ENCODE peak calls at places on chromosomes 3 and 15, in six cellular contexts. W is hepatocyte, V is AG04450, T is AG10803, O is GM06990, L is mucosa of descending colon. G is an unnamed sample.

GRCh38 chr3:174253221-174253620 is 605.9 kb upstream of the NAALADL2 start:
- DNase-seq in L (no peak), V (no peak), O (no peak), T (no peak), W (no peak), G (no peak)

GRCh38 chr15:59330649-59331048 is 42.0 kb downstream of the MYO1E start:
- DNase-seq in V (no peak), T (no peak), O (no peak), W (no peak), L (no peak), G (no peak)

GRCh38 chr3:141266797-141267555 is 35.4 kb downstream of the PXYLP1 start:
- DNase-seq in O (no peak), T (no peak), W (no peak), L (no peak), V (no peak), G (no peak)

GRCh38 chr15:63640146-63640545 is 43.0 kb downstream of the FBXL22 start:
- DNase-seq in T (peak), L (no peak), W (no peak), O (no peak), V (no peak), G (no peak)

GRCh38 chr15:78340243-78341056 is at the start of gene CRABP1:
- DNase-seq in O (no peak), V (no peak), T (no peak), L (no peak), W (peak), G (no peak)

GRCh38 chr3:184377374-184377773 is 633 bp downstream of the THPO start:
- DNase-seq in L (no peak), O (no peak), V (no peak), W (no peak), T (no peak), G (no peak)

GRCh38 chr3:195715583-195716266 is 5.1 kb upstream of the MUC20 start:
- DNase-seq in O (no peak), V (no peak), T (no peak), L (peak), W (peak), G (no peak)

GRCh38 chr15:34271493-34271892 is 46.7 kb downstream of the EMC4 start:
- DNase-seq in W (peak), O (no peak), L (no peak), V (peak), T (peak), G (no peak)

GRCh38 chr15:81087121-81087520 is 46.9 kb upstream of the CFAP161 start:
- DNase-seq in W (no peak), V (no peak), L (no peak), O (no peak), T (peak), G (no peak)

GRCh38 chr15:61186905-61187865 is 41.9 kb downstream of the RORA start:
- DNase-seq in O (no peak), V (no peak), W (no peak), L (no peak), T (peak), G (peak)

GRCh38 chr15:77831989-77832388 is 199.3 kb upstream of the LINGO1 start:
- DNase-seq in V (no peak), O (no peak), L (no peak), W (no peak), T (no peak), G (peak)

GRCh38 chr3:29140706-29141105 is 140.2 kb upstream of the RBMS3 start:
- DNase-seq in L (no peak), O (no peak), T (peak), W (peak), V (no peak), G (no peak)

GRCh38 chr3:159989973-159990846 is 1.6 kb downstream of the IL12A start:
- DNase-seq in V (no peak), L (no peak), O (no peak), T (no peak), W (no peak), G (no peak)

GRCh38 chr3:148162132-148162531 is 535.6 kb upstream of the AGTR1 start:
- DNase-seq in O (no peak), L (no peak), T (no peak), W (no peak), V (no peak), G (no peak)

GRCh38 chr3:27357665-27358258 is 11.4 kb downstream of the NEK10 start:
- DNase-seq in V (no peak), W (peak), O (peak), T (peak), L (peak), G (no peak)

GRCh38 chr15:84570164-84570692 is 30.6 kb upstream of the ZSCAN2 start:
- DNase-seq in V (no peak), L (peak), O (peak), W (peak), T (peak), G (peak)

GRCh38 chr3:197749315-197749600 is 425 bp upstream of the FYTTD1 start:
- DNase-seq in O (no peak), T (peak), W (peak), V (no peak), L (peak), G (no peak)

GRCh38 chr15:36818260-36818659 is 238.8 kb downstream of the CDIN1 start:
- DNase-seq in L (no peak), V (no peak), T (no peak), W (no peak), O (no peak), G (no peak)

GRCh38 chr15:37520882-37521281 is 413.6 kb upstream of the TMCO5A start:
- DNase-seq in L (no peak), O (no peak), V (no peak), W (no peak), T (no peak), G (no peak)

GRCh38 chr3:197591816-197592215 is 36.0 kb upstream of the BDH1 start:
- DNase-seq in O (no peak), L (no peak), W (no peak), V (no peak), T (no peak), G (no peak)

GRCh38 chr3:150247456-150247855 is 160.6 kb upstream of the TSC22D2 start:
- DNase-seq in O (no peak), L (no peak), T (no peak), V (no peak), W (no peak), G (no peak)

GRCh38 chr15:66701422-66702034 is 508 bp upstream of the SMAD6 start:
- DNase-seq in W (no peak), O (peak), T (no peak), V (no peak), L (peak), G (peak)

GRCh38 chr15:45458746-45459403 is 63.7 kb downstream of the SLC30A4 start:
- DNase-seq in O (no peak), L (peak), W (peak), V (no peak), T (peak), G (no peak)

GRCh38 chr3:150097588-150097890 is 126.8 kb upstream of the PFN2 start:
- DNase-seq in T (peak), W (no peak), O (no peak), L (no peak), V (no peak), G (no peak)

GRCh38 chr3:69294014-69294771 is 91.7 kb downstream of the FRMD4B start:
- DNase-seq in V (no peak), L (no peak), T (peak), O (peak), W (peak), G (no peak)

GRCh38 chr15:74904190-74904805 is 2.4 kb downstream of the FAM219B start:
- DNase-seq in W (no peak), L (no peak), V (no peak), T (no peak), O (no peak), G (no peak)

GRCh38 chr3:148911173-148911572 is 46.1 kb downstream of the CPA3 start:
- DNase-seq in W (peak), T (no peak), O (no peak), V (no peak), L (no peak), G (no peak)

GRCh38 chr15:66862111-66862815 is 160.2 kb downstream of the SMAD6 start:
- DNase-seq in L (no peak), V (no peak), W (no peak), T (peak), O (no peak), G (no peak)

GRCh38 chr15:72934006-72934405 is 118.3 kb upstream of the NEO1 start:
- DNase-seq in W (no peak), V (no peak), T (peak), O (no peak), L (no peak), G (no peak)

GRCh38 chr3:182565916-182566524 is 227.3 kb upstream of the ATP11B start:
- DNase-seq in L (no peak), W (no peak), V (no peak), T (no peak), O (no peak), G (no peak)

GRCh38 chr15:93943607-93944006 is 287.8 kb upstream of the MCTP2 start:
- DNase-seq in V (no peak), T (peak), O (no peak), W (peak), L (no peak), G (no peak)

GRCh38 chr15:71189723-71190122 is 74.5 kb downstream of the THSD4 start:
- DNase-seq in T (no peak), W (no peak), O (no peak), V (no peak), L (no peak), G (no peak)

GRCh38 chr3:156677536-156677935 is 3.1 kb downstream of the TIPARP start:
- DNase-seq in W (no peak), V (no peak), L (no peak), T (no peak), O (no peak), G (no peak)

GRCh38 chr3:132228923-132229322 is 88.3 kb upstream of the ACP3 start:
- DNase-seq in O (no peak), L (no peak), V (no peak), W (no peak), T (no peak), G (no peak)

GRCh38 chr15:48330045-48330840 is 986 bp upstream of the DUT start:
- DNase-seq in W (no peak), T (peak), O (no peak), L (no peak), V (no peak), G (no peak)

GRCh38 chr15:48332642-48333034 is 1.4 kb downstream of the DUT start:
- DNase-seq in T (no peak), V (no peak), O (no peak), W (no peak), L (no peak), G (no peak)

GRCh38 chr15:48331796-48332641 is 790 bp downstream of the DUT start:
- DNase-seq in L (peak), T (peak), W (peak), V (no peak), O (peak), G (peak)

GRCh38 chr15:48333553-48333952 is 2.3 kb downstream of the DUT start:
- DNase-seq in O (no peak), V (no peak), W (no peak), T (no peak), L (no peak), G (no peak)

DNA sequence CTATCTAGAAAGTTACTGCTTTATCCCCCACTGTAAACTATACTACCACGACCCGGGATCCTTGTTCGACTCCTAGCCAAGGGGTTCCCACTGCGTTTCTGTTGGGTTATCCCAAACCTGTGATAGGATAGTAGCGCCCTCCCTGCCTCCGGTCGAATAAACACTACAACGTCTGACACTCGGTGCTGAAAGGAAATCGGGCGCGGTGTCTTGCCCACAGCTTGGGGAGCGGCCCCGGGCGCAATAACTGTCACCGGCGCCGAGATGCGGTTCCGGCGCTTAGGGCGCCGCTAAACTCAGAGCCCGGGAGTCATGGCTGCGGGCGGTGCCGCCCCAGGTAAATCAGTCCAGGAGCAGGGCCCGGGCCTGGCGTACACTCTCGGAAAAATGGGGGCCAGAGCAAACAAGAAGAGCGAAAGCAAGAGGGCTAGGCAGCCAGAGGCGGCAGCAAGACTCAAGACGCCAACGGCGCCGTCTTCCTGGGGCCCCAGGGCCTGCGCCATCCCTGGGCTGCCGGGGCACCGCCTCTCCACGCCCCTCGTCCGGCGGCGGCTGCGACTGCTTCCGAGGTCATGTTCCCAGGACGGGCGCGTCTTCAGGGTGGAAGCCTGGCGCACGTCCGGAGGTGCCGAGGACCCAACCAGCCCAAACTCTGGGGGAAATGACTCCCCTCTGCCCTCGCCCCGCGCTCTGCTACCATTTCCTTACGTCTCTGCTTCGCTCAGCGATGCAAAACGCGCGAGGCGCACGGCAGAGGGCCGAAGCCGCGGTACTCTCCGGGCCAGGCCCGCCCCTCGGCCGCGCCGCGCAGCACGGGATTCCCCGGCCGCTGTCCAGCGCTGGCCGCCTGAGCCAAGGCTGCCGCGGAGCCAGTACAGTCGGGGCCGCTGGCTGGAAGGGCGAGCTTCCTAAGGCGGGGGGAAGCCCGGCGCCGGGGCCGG is at the start of gene DUT:
- DNase-seq in O (peak), T (peak), L (peak), V (peak), W (peak), G (peak)
- TF ChIP-seq CTCF in O (no peak), T (peak), L (no peak), V (peak), W (peak), G (no peak)

DNA sequence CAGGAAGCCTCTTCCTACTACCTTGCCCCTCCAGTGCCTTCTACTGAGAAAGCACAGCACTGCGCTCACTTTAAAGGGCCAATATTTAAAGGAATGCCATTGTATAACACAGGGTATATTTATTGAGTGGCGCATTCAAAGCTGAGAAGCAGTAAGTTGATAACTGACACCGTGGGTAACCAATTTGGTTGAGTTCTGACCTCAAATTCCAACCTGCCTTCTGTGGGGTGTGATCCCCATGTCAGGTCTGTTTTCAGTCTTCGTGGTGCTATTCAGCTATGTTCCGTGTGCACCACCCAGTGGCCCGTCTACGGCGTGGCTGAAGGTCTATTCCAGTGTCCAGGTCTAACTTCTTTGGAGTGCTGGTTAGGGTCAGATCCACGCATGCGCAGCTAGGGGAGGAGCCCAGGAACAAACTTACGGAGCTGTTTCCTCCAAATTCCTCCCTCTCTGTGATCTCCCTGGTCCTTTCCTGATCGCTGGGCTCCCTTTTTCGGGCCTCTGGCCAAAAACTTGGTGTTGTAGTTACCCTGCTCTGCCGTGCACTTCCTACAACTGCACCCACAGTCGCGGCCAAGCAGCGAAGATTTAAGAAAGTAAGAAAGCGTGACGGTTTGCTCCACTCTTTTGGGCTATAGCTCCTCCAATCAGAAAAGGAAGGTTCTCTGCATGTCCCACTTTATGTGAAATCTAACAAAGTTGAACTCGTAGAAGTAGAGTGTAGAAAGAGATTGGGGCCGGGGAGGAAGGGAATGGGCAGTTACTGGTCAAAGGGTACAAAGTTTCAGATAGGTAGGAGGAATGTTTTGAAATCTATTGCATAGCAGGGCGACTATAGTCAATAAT is 7.7 kb downstream of the LRRC2 start:
- DNase-seq in W (peak), T (peak), V (peak), O (peak), L (peak), G (peak)
- H3K4me3 ChIP-seq in W (peak), T (peak), V (peak), O (peak), L (no peak), G (peak)

DNA sequence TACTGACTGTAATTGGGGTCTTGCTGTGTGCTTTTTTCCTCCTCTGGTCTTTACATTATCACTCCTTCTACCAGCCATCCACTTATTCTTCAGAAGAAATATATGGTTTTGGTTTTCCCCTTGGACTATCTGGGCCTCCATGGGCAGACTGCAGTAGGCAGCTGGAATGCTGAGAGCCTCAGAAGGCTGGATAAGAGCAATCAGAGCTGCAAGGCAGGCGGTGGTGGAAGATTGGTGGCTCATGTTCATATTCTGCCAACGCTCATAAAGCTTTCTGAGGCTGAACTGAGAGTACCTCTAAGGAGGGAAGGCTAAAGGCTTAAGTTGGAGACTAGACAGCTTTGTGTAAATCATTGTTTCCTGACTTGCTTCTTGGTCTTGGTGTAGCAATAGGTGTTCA is 5.7 kb upstream of the RPLP1 start:
- DNase-seq in V (no peak), O (no peak), L (no peak), W (no peak), T (no peak), G (no peak)
- TF ChIP-seq CTCF in V (no peak), O (no peak), L (no peak), W (no peak), T (no peak), G (no peak)

GRCh38 chr3:85259748-85260147 is 301.0 kb downstream of the CADM2 start:
- DNase-seq in L (no peak), T (no peak), V (no peak), W (no peak), O (no peak), G (no peak)
- H3K4me3 ChIP-seq in L (no peak), T (no peak), V (no peak), W (no peak), O (no peak), G (no peak)

GRCh38 chr15:52765779-52766178 is 24.4 kb downstream of the ONECUT1 start:
- DNase-seq in W (no peak), T (peak), V (no peak), L (no peak), O (no peak), G (no peak)
- TF ChIP-seq CTCF in W (peak), T (peak), V (peak), L (no peak), O (no peak), G (no peak)

GRCh38 chr3:23129062-23129461 is 74.1 kb upstream of the UBE2E2 start:
- DNase-seq in V (no peak), T (no peak), W (no peak), L (no peak), O (no peak), G (no peak)
- H3K4me3 ChIP-seq in V (peak), T (peak), W (peak), L (no peak), O (no peak), G (no peak)

DNA sequence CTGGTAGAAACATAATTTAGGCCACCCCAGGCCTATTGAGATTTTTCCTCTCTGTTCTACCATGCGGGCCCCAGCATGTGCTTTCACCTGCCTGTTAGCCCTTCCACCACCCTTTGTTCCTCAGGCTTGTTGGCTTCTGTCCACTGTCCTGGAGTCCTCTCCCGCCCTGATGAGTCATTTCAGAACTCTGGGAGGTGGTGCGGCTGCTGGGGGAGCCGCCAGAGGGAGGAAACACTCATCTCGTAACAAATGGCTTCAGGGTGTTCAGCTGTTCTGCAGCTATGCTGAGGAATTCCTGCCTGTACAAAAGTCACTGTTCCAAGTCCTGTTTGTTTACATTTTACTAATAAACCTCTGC is 36.3 kb downstream of the LRTM1 start:
- DNase-seq in T (peak), O (no peak), L (peak), W (peak), V (peak), G (peak)
- TF ChIP-seq CTCF in T (peak), O (no peak), L (peak), W (peak), V (peak), G (peak)

GRCh38 chr3:30286007-30286669 is 320.3 kb upstream of the TGFBR2 start:
- DNase-seq in W (peak), L (peak), O (no peak), V (peak), T (peak), G (no peak)
- H3K4me3 ChIP-seq in W (no peak), L (no peak), O (no peak), V (no peak), T (no peak), G (no peak)

DNA sequence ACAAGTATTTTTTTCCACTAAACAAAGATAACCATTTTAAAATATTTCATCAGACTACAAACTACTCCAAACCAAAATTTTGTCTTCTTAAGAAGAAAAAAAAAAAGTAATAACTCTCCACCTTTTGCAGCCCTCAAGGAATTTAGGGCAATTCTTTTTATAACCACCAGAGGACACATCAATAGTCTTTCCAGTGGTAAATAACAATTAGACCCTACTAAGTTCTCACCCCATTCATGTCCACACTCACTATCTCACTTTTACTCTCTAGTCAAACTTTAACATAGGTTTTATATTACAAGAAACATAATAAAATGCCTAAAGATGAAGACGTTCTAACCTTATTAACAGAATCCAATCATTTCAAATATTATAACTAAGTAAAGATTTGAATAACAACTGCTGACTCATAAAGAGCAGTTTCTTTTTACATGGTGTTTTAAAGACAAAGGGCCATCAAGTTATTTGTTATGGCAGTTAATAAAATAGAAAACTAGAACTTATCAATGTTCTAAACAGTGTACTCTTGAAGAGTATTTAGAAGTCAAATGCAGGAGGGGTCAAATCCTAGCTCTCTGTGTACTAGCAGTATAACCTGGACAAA is 33.0 kb downstream of the CCDC39 start:
- DNase-seq in T (no peak), O (no peak), V (no peak), W (no peak), L (no peak), G (no peak)
- TF ChIP-seq CTCF in T (peak), O (peak), V (peak), W (no peak), L (no peak), G (peak)

G was measured in upper lobe of right lung.